ENCODE peak calls at places on chromosomes 1 and 21, in eight cellular contexts. P is HL-60, W is esophagus squamous epithelium, T is Caco-2, M is brain microvascular endothelial cell, O is OCI-LY7, B is pancreas, K is GM12865. U is an unnamed sample.

GRCh38 chr1:66552829-66553228 is 18.9 kb downstream of the SGIP1 start:
- DNase-seq in P (no peak), W (no peak), T (no peak), M (no peak), O (no peak), B (no peak), K (no peak), U (peak)

GRCh38 chr1:237864338-237865244 is 26.1 kb downstream of the ZP4 start:
- DNase-seq in P (peak), W (no peak), T (peak), M (peak), O (no peak), B (peak), K (peak), U (peak)

GRCh38 chr1:181479137-181479745 is 4.1 kb upstream of the CACNA1E start:
- DNase-seq in P (peak), W (no peak), T (peak), M (peak), O (peak), B (no peak), K (peak), U (peak)

GRCh38 chr1:6185151-6185550 is 5.0 kb upstream of the CHD5 start:
- DNase-seq in P (no peak), W (no peak), T (no peak), M (peak), O (no peak), B (no peak), K (no peak), U (peak)

GRCh38 chr1:93816970-93817738 is 61.9 kb downstream of the DNTTIP2 start:
- DNase-seq in P (peak), W (no peak), T (no peak), M (peak), O (peak), B (no peak), K (no peak), U (peak)

GRCh38 chr1:188489336-188490112 is 1660.8 kb downstream of the PLA2G4A start:
- DNase-seq in P (no peak), W (no peak), T (no peak), M (peak), O (no peak), B (no peak), K (no peak), U (peak)

GRCh38 chr1:230867903-230868735 is at the start of gene C1orf198:
- DNase-seq in P (peak), W (no peak), T (peak), M (no peak), O (peak), B (peak), K (peak), U (peak)

GRCh38 chr1:64962447-64962846 is 3.9 kb downstream of the JAK1 start:
- DNase-seq in P (no peak), W (no peak), T (no peak), M (no peak), O (peak), B (no peak), K (peak), U (no peak)

GRCh38 chr1:201748331-201748730 is 80.6 kb upstream of the IPO9 start:
- DNase-seq in P (no peak), W (no peak), T (no peak), M (peak), O (no peak), B (no peak), K (no peak), U (peak)

GRCh38 chr1:14108356-14109275 is 408.6 kb downstream of the PRDM2 start:
- DNase-seq in P (no peak), W (no peak), T (no peak), M (no peak), O (no peak), B (peak), K (no peak), U (no peak)

GRCh38 chr1:22592919-22593790 is 29.9 kb downstream of the EPHA8 start:
- DNase-seq in P (no peak), W (no peak), T (peak), M (no peak), O (no peak), B (no peak), K (no peak), U (no peak)

GRCh38 chr21:42203936-42204335 is 15.0 kb upstream of the ABCG1 start:
- DNase-seq in P (no peak), W (no peak), T (no peak), M (no peak), O (no peak), B (no peak), K (no peak), U (no peak)

GRCh38 chr1:245894843-245895242 is 612.2 kb downstream of the SMYD3 start:
- DNase-seq in P (no peak), W (no peak), T (no peak), M (no peak), O (no peak), B (no peak), K (peak), U (no peak)

GRCh38 chr1:31725777-31726535 is 22.1 kb upstream of the COL16A1 start:
- DNase-seq in P (no peak), W (no peak), T (no peak), M (no peak), O (peak), B (no peak), K (no peak), U (no peak)

GRCh38 chr1:115222616-115223402 is 115.2 kb downstream of the NGF start:
- DNase-seq in P (no peak), W (no peak), T (no peak), M (no peak), O (no peak), B (no peak), K (no peak), U (no peak)

GRCh38 chr1:79614762-79615161 is 608.2 kb upstream of the ADGRL4 start:
- DNase-seq in P (no peak), W (no peak), T (no peak), M (no peak), O (no peak), B (no peak), K (no peak), U (peak)

DNA sequence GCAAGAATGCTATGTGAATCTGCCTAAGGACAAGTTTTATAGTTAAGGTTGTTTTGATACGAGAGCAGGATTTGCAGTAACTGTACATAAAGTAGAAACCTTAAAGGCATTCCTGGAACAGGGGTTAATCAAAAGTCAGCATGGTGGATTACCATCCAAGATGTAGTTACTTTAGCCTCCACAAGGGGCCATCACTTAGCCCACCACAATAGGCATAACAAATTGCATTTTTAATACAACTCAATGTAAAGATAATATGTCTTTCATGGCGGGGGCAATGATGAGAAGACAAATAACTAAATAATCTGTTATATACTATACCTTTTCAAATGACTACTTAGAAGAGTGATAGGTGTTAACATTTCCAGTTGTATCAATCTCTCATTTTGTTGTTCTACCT is 611.2 kb upstream of the ADGRL4 start:
- DNase-seq in P (no peak), W (no peak), T (no peak), M (no peak), O (peak), B (no peak), K (no peak), U (peak)
- TF ChIP-seq CTCF in P (no peak), W (no peak), T (peak), M (peak), O (peak), B (no peak), K (peak), U (peak)

GRCh38 chr1:175193339-175193950 is 869 bp upstream of the KIAA0040 start:
- DNase-seq in P (no peak), W (no peak), T (no peak), M (no peak), O (no peak), B (no peak), K (no peak), U (no peak)
- H3K4me3 ChIP-seq in P (no peak), W (peak), T (peak), M (peak), O (peak), B (no peak), K (no peak), U (no peak)

GRCh38 chr1:164753521-164754077 is 194.6 kb downstream of the PBX1 start:
- DNase-seq in P (no peak), W (no peak), T (no peak), M (no peak), O (no peak), B (no peak), K (no peak), U (no peak)
- TF ChIP-seq CTCF in P (no peak), W (no peak), T (no peak), M (no peak), O (no peak), B (no peak), K (no peak), U (no peak)

GRCh38 chr1:200305806-200306205 is 104.0 kb downstream of the ZNF281 start:
- DNase-seq in P (no peak), W (no peak), T (no peak), M (no peak), O (no peak), B (no peak), K (peak), U (no peak)
- H3K4me3 ChIP-seq in P (no peak), W (no peak), T (no peak), M (no peak), O (no peak), B (no peak), K (no peak), U (no peak)

GRCh38 chr1:118826669-118827068 is 161.5 kb downstream of the TBX15 start:
- DNase-seq in P (no peak), W (no peak), T (no peak), M (no peak), O (no peak), B (no peak), K (no peak), U (no peak)
- TF ChIP-seq CTCF in P (no peak), W (no peak), T (no peak), M (no peak), O (peak), B (no peak), K (no peak), U (no peak)

DNA sequence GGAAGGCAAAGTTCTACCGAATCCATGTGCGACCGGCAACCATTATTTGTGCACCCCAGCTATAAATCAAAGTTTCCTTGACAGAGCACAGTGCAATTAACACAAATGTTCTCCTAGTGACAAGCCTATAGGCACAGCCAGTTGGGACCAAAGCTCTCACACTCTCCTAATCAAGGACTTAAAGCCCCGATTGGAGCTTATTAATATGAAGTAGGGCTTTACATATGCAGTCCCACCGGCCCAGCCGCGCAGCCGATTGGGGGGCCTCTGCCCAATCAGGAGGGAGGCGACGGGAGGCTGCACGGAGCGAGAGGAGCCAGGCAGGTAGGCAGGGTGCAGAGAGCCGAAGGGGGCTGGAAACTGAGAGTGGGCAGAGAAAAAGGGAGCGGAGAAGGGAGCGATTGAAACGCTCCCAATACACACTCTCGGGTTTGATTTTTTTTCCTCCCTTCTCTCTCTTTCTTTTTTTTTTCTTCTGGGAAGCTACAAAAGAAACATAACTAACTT is at the start of gene ESRRG:
- DNase-seq in P (no peak), W (no peak), T (peak), M (no peak), O (no peak), B (peak), K (no peak), U (peak)
- H3K4me3 ChIP-seq in P (no peak), W (peak), T (peak), M (peak), O (no peak), B (no peak), K (no peak), U (peak)

GRCh38 chr1:24525606-24526005 is 23.0 kb downstream of the RCAN3 start:
- DNase-seq in P (no peak), W (no peak), T (no peak), M (no peak), O (no peak), B (no peak), K (no peak), U (no peak)

GRCh38 chr1:24526045-24526444 is 23.4 kb downstream of the RCAN3 start:
- DNase-seq in P (no peak), W (no peak), T (no peak), M (no peak), O (no peak), B (no peak), K (no peak), U (no peak)

DNA sequence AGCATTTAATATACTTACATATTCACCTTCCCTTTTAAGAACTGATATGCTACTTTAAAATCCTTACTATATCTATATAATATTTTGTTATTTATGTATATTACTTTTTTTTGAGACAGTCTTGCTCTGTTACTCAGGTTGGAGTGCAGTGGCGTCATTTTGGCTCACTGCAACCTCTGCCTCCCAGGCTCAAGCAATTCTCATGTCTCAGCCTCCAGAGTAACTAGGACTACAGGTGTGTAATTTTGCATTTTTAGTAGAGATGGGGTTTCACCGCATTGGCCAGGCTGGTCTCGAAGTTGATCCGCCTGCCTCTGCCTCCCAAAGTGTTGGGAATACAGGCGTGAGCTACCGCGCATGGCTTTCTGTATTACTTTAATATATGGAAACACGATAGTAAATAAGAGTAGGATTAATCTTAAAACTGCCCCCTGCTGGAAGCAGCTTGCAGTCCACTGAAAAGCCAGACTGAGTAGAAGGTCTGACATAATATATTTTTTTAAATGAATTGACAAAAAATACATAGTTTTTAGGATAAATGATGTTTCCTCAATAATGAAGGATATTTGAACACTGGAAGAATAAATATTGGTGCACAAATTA is 24.4 kb downstream of the RCAN3 start:
- DNase-seq in P (no peak), W (no peak), T (peak), M (peak), O (peak), B (no peak), K (peak), U (peak)
- TF ChIP-seq CTCF in P (no peak), W (peak), T (peak), M (peak), O (peak), B (no peak), K (peak), U (peak)

U was measured in choroid plexus epithelial cell.